ENCODE peak calls at places on chromosomes 11 and 22, in five cellular contexts. G is OCI-LY7, R is PC-3, A is neural progenitor cell, N is hepatocyte. V is an unnamed sample.
A peak's percentile ranks its signal among the peaks of the same experiment; 100 is the strongest.

GRCh38 chr22:39717099-39717498 is 146.5 kb downstream of the CACNA1I start:
- DNase-seq in G (no peak), R (no peak), A (no peak), N (no peak), V (no peak)

GRCh38 chr11:3877252-3878035 is 22.0 kb downstream of the STIM1 start:
- DNase-seq in G (no peak), R (peak; percentile 67), A (peak; percentile 25), N (no peak), V (no peak)

GRCh38 chr22:33896801-33897620 is 23.3 kb downstream of the LARGE1 start:
- DNase-seq in G (peak; percentile 56), R (no peak), A (no peak), N (no peak), V (peak; percentile 64)

GRCh38 chr11:43434893-43435292 is 76.2 kb downstream of the TTC17 start:
- DNase-seq in G (no peak), R (no peak), A (no peak), N (no peak), V (no peak)

GRCh38 chr11:56883590-56883989 is 105.1 kb upstream of the OR5AK2 start:
- DNase-seq in G (no peak), R (no peak), A (no peak), N (no peak), V (no peak)

GRCh38 chr11:122020902-122021301 is 95.1 kb downstream of the BLID start:
- DNase-seq in G (peak; percentile 4), R (peak; percentile 46), A (no peak), N (no peak), V (peak; percentile 35)

GRCh38 chr11:77198440-77198849 is 70.4 kb downstream of the MYO7A start:
- DNase-seq in G (peak; percentile 37), R (peak; percentile 43), A (peak; percentile 62), N (no peak), V (no peak)

GRCh38 chr22:24474221-24474620 is 20.9 kb upstream of the UPB1 start:
- DNase-seq in G (no peak), R (peak; percentile 84), A (no peak), N (peak; percentile 34), V (peak; percentile 92)

GRCh38 chr11:36452231-36452630 is 57.8 kb downstream of the TRAF6 start:
- DNase-seq in G (no peak), R (no peak), A (no peak), N (no peak), V (peak; percentile 52)

GRCh38 chr22:16776088-16776487 is 49.1 kb downstream of the XKR3 start:
- DNase-seq in G (no peak), R (no peak), A (no peak), N (no peak), V (no peak)

GRCh38 chr11:70894566-70894965 is 357.8 kb downstream of the SHANK2 start:
- DNase-seq in G (no peak), R (no peak), A (no peak), N (no peak), V (no peak)

GRCh38 chr22:32644252-32645100 is 157.0 kb upstream of the TIMP3 start:
- DNase-seq in G (no peak), R (no peak), A (no peak), N (peak; percentile 69), V (peak; percentile 12)

GRCh38 chr11:126700773-126701554 is 299.6 kb downstream of the KIRREL3 start:
- DNase-seq in G (no peak), R (no peak), A (no peak), N (no peak), V (peak; percentile 39)

DNA sequence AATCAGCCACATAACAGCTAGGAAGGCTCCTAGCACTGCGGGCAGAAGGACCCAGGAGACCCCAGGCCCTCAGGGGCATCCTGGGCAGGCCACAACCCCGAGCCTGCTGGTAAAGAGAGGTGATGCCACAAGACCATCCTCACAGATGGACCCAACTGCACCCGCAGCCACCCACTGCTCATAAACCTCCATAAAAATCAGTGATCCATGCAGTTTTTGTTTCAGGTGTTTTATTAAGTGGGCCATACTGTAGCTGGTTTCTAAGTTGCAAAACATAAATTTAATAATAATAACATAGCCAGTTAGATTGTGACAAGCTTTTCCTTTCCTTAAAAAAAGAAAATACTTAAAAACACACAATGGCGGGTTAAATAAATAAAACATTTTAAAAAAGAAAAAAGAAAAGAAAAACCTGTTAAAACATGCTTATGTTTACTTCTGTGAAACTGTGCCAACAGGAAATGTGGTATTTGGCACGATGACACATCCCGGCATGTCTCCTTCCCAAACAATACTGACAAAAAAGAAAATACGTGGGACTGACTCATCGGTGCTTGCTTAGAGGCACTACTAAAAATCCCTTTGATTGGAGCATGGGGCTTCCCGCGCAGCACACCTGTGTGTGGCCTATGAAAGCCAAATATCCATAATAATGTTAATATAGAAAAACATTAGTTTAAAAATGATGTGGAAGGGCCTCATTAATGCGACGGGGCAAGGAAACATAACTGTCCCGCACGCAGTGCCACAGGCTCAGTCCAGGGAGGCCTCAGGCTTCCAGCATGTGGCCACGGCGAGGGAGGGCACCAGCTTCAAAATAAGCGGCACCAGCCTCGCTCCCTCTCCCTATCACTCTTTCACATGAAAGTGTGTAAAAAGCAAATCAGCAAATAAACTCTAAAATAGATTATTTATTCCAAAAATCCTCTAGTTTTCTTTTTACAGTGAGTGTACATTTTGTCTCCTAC is 47.5 kb upstream of the SCUBE2 start:
- DNase-seq in G (no peak), R (peak; percentile 97), A (no peak), N (peak; percentile 10), V (peak; percentile 93)
- TF ChIP-seq EZH2phosphoT487 in G (no peak), R (no peak), A (no peak), N (no peak), V (no peak)

GRCh38 chr22:50698546-50698945 is 25.9 kb downstream of the SHANK3 start:
- DNase-seq in G (no peak), R (no peak), A (no peak), N (no peak), V (peak; percentile 25)
- TF ChIP-seq EZH2phosphoT487 in G (no peak), R (no peak), A (no peak), N (no peak), V (no peak)

GRCh38 chr22:35301370-35301874 is 1.7 kb downstream of the TOM1 start:
- DNase-seq in G (no peak), R (peak; percentile 79), A (no peak), N (peak; percentile 87), V (peak; percentile 98)

GRCh38 chr22:35303029-35303624 is 3.4 kb downstream of the TOM1 start:
- DNase-seq in G (no peak), R (no peak), A (no peak), N (no peak), V (peak; percentile 46)

GRCh38 chr22:35299717-35300497 is at the start of gene TOM1:
- DNase-seq in G (peak; percentile 99), R (peak; percentile 96), A (peak; percentile 99), N (peak; percentile 99), V (peak; percentile 99)

GRCh38 chr22:35299217-35299716 is 427 bp upstream of the TOM1 start:
- DNase-seq in G (peak; percentile 57), R (no peak), A (no peak), N (peak; percentile 61), V (peak; percentile 74)
- TF ChIP-seq EZH2phosphoT487 in G (no peak), R (no peak), A (no peak), N (no peak), V (no peak)

GRCh38 chr11:74684661-74685060 is 46.6 kb downstream of the CHRDL2 start:
- DNase-seq in G (no peak), R (no peak), A (no peak), N (no peak), V (no peak)

GRCh38 chr11:74685905-74686304 is 45.3 kb downstream of the CHRDL2 start:
- DNase-seq in G (no peak), R (no peak), A (no peak), N (no peak), V (no peak)

GRCh38 chr11:74687237-74688005 is 43.8 kb downstream of the CHRDL2 start:
- DNase-seq in G (no peak), R (peak; percentile 22), A (no peak), N (no peak), V (peak; percentile 76)

GRCh38 chr11:74685338-74685737 is 45.9 kb downstream of the CHRDL2 start:
- DNase-seq in G (no peak), R (no peak), A (no peak), N (no peak), V (no peak)

GRCh38 chr11:74686792-74687191 is 44.4 kb downstream of the CHRDL2 start:
- DNase-seq in G (no peak), R (peak; percentile 42), A (no peak), N (no peak), V (peak; percentile 95)
- TF ChIP-seq EZH2phosphoT487 in G (no peak), R (no peak), A (no peak), N (no peak), V (no peak)

DNA sequence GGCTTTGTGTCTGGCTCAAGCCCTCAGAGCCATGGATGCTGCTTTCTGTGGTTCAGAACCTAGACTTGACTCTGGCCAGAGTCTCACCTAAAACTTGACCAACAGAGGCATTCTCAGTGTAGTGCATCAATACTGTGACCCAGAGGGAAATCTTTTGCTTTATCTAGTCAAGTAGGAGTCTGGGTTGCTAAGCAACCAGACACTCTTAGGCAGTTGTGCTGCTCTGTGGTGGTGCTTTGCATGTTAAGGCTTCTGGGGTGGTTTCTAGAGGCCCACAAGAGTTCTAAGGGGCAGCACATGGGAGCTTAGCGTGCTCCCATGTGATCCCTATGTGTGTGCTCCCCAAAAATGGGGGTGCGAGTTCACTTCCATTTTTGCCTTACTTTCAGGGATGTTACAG is 224.6 kb upstream of the PLET1 start:
- DNase-seq in G (no peak), R (no peak), A (peak; percentile 44), N (no peak), V (no peak)
- TF ChIP-seq EZH2phosphoT487 in G (no peak), R (no peak), A (no peak), N (no peak), V (no peak)

DNA sequence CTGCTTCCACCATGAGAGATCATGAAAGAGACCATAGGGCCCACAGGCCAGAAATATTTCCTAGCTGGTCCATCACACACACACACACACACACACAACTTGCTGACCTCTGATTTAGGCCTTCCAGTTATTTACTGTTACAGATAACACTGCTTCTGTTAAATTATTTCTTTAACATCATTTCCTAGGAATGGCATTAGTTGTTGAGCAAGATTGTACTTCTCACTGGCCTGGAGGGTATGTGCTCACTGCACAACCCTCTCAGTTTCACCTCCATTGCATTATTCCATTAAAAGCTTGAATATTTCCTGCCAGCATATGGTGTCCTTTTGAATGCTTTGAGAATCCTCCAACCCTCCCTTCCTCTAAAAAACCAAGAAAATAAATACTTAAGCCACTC is 104.4 kb downstream of the MICAL2 start:
- DNase-seq in G (no peak), R (no peak), A (no peak), N (no peak), V (peak; percentile 60)
- TF ChIP-seq EZH2phosphoT487 in G (no peak), R (no peak), A (no peak), N (no peak), V (no peak)

DNA sequence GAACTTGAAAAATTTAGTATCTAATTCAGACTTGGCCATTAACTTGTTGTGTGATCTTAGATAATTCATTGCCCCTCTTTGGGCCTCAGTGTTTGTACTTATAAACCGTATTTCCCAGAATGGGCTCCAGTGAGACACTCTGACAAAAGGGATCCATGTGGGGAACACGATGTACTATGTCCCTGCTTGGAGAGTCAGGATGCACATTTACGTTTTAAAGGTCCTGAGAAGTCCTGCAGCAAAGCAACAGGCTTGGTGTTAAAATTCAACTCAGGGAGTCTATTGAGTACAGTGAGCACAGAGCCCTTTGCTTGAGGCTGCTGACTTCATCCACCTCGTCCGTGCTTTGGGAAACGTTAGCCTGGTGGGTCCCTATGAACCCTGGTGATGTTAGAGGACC is 9.0 kb downstream of the WNT11 start:
- DNase-seq in G (no peak), R (no peak), A (no peak), N (no peak), V (no peak)
- TF ChIP-seq EZH2phosphoT487 in G (no peak), R (no peak), A (no peak), N (no peak), V (no peak)

GRCh38 chr11:94968334-94968958 is 4.9 kb downstream of the CWC15 start:
- DNase-seq in G (peak; percentile 20), R (peak; percentile 50), A (no peak), N (peak; percentile 17), V (peak; percentile 79)
- TF ChIP-seq EZH2phosphoT487 in G (no peak), R (no peak), A (no peak), N (no peak), V (no peak)

GRCh38 chr22:29700949-29701927 is 18.6 kb upstream of the CABP7 start:
- DNase-seq in G (peak; percentile 67), R (peak; percentile 94), A (peak; percentile 77), N (peak; percentile 57), V (peak; percentile 25)
- TF ChIP-seq EZH2phosphoT487 in G (no peak), R (no peak), A (no peak), N (no peak), V (no peak)